ENCODE peak calls at places on chromosomes 13 and 19, in five cellular contexts. B is PC-3, H is IMR-90, G is hepatocyte, Y is body of pancreas. N is an unnamed sample.

GRCh38 chr19:43501661-43502418 is 2.7 kb downstream of the PHLDB3 start:
- DNase-seq in B (no peak), H (no peak), G (no peak), Y (no peak), N (no peak)

GRCh38 chr13:110801044-110801443 is 87.5 kb downstream of the ING1 start:
- DNase-seq in B (no peak), H (no peak), G (no peak), Y (no peak), N (no peak)

GRCh38 chr13:102643656-102644055 is 46.9 kb downstream of the TPP2 start:
- DNase-seq in B (no peak), H (peak), G (no peak), Y (no peak), N (no peak)

GRCh38 chr13:50712469-50712868 is 131.0 kb downstream of the DLEU7 start:
- DNase-seq in B (no peak), H (no peak), G (no peak), Y (no peak), N (no peak)

GRCh38 chr19:33906578-33907335 is 110.1 kb downstream of the KCTD15 start:
- DNase-seq in B (no peak), H (peak), G (peak), Y (peak), N (no peak)

GRCh38 chr19:30425885-30426838 is 54.0 kb downstream of the ZNF536 start:
- DNase-seq in B (no peak), H (no peak), G (no peak), Y (no peak), N (no peak)

GRCh38 chr19:41845051-41845590 is 279 bp downstream of the DMRTC2 start:
- DNase-seq in B (no peak), H (no peak), G (no peak), Y (no peak), N (no peak)

GRCh38 chr19:10762656-10763055 is 44.8 kb downstream of the DNM2 start:
- DNase-seq in B (peak), H (no peak), G (no peak), Y (no peak), N (no peak)

GRCh38 chr13:112053167-112053743 is 13.7 kb upstream of the SOX1 start:
- DNase-seq in B (no peak), H (no peak), G (no peak), Y (no peak), N (no peak)

GRCh38 chr13:39401756-39402155 is 201.2 kb downstream of the LHFPL6 start:
- DNase-seq in B (no peak), H (no peak), G (no peak), Y (no peak), N (no peak)

GRCh38 chr19:5707576-5708575 is 12.1 kb downstream of the LONP1 start:
- DNase-seq in B (no peak), H (no peak), G (no peak), Y (no peak), N (no peak)

GRCh38 chr19:14536926-14537692 is 7.7 kb downstream of the TECR start:
- DNase-seq in B (peak), H (no peak), G (peak), Y (peak), N (peak)

GRCh38 chr19:5954293-5954692 is 23.6 kb downstream of the RANBP3 start:
- DNase-seq in B (no peak), H (peak), G (no peak), Y (no peak), N (no peak)

GRCh38 chr19:18634612-18635290 is 2.1 kb upstream of the KLHL26 start:
- DNase-seq in B (no peak), H (peak), G (no peak), Y (no peak), N (no peak)

GRCh38 chr13:104525467-104525866 is 1459.2 kb upstream of the SLC10A2 start:
- DNase-seq in B (no peak), H (no peak), G (no peak), Y (no peak), N (no peak)

GRCh38 chr19:10808937-10809655 is 26.9 kb downstream of the TMED1 start:
- DNase-seq in B (peak), H (peak), G (peak), Y (no peak), N (no peak)

GRCh38 chr19:55255618-55256423 is 3.0 kb downstream of the PPP6R1 start:
- DNase-seq in B (peak), H (peak), G (no peak), Y (no peak), N (no peak)

GRCh38 chr13:21228738-21229137 is 52.3 kb downstream of the MRPL57 start:
- DNase-seq in B (no peak), H (no peak), G (no peak), Y (no peak), N (no peak)

GRCh38 chr13:111947026-111947810 is 119.7 kb upstream of the SOX1 start:
- DNase-seq in B (no peak), H (no peak), G (no peak), Y (no peak), N (no peak)

GRCh38 chr13:24185591-24186232 is 25.2 kb downstream of the SPATA13 start:
- DNase-seq in B (no peak), H (peak), G (no peak), Y (no peak), N (no peak)

GRCh38 chr19:10517361-10517759 is at the start of gene S1PR5:
- DNase-seq in B (no peak), H (no peak), G (peak), Y (peak), N (no peak)

GRCh38 chr13:28659611-28659970 is 661 bp downstream of the POMP start:
- DNase-seq in B (peak), H (peak), G (peak), Y (no peak), N (no peak)

GRCh38 chr19:36259211-36259610 is 44.3 kb downstream of the ZNF146 start:
- DNase-seq in B (no peak), H (no peak), G (no peak), Y (no peak), N (no peak)

GRCh38 chr19:36256853-36257511 is 42.1 kb downstream of the ZNF146 start:
- DNase-seq in B (no peak), H (no peak), G (no peak), Y (no peak), N (no peak)

GRCh38 chr19:36258028-36258875 is 43.3 kb downstream of the ZNF146 start:
- DNase-seq in B (no peak), H (no peak), G (no peak), Y (no peak), N (no peak)

GRCh38 chr19:36256064-36256463 is 41.2 kb downstream of the ZNF146 start:
- DNase-seq in B (no peak), H (no peak), G (no peak), Y (no peak), N (no peak)

DNA sequence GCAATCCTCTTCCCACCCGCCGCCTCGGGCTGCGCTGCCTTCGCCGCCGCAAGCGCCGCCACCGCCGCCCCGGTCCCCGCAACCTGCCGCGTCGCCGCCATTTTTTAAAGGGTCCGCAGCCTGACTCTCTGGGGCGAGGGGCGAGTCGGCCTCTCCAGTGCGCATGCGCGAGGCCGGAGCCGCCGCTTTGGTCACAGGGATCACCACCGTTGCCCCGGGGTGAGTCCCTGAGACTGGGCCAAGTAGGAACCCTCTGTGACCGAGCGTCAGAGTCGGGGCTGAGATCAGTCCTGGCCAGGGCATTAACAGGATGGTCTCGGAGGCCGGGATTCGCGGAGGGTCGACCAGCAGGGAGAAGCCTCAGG is 42.6 kb downstream of the ZNF146 start:
- DNase-seq in B (no peak), H (no peak), G (no peak), Y (no peak), N (no peak)
- H3K4me3 ChIP-seq in B (no peak), H (peak), G (no peak), Y (no peak), N (peak)

GRCh38 chr13:31739226-31739625 is at the start of gene RXFP2:
- DNase-seq in B (no peak), H (no peak), G (no peak), Y (no peak), N (no peak)

GRCh38 chr13:31747271-31747670 is 7.9 kb downstream of the RXFP2 start:
- DNase-seq in B (no peak), H (no peak), G (no peak), Y (no peak), N (no peak)

GRCh38 chr13:31747966-31748365 is 8.6 kb downstream of the RXFP2 start:
- DNase-seq in B (no peak), H (no peak), G (no peak), Y (no peak), N (no peak)

DNA sequence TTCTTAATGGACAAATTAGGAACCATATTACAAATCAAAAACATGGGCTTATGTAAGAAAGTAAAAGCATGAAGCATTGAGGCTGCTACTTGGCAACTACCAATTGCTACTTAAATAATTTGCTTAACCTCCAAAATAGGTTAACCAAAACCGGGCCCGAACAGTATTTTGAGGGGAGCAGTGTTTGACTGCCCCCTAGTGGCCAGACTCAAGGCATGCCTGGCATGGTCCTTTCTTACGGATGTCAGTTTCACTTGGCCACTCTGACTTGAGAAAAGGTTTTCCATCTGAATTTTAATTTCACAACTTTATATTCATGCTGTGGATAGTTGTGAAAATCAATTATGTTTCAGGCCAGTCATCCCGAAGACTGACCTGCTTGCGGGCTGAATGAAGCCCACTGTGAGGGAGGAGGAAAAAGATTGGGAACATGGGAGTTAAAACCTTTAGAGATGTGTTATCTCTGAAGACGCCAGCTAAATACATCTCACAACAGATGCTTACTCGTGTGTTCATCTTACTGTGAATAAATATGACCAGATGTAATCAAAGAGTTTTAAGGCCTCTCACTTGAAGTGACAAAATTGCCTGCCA is 2.9 kb downstream of the RXFP2 start:
- DNase-seq in B (peak), H (peak), G (peak), Y (peak), N (peak)
- TF ChIP-seq CTCF in B (peak), H (peak), G (peak), Y (peak), N (no peak)

GRCh38 chr19:47239152-47239551 is 8.2 kb upstream of the BBC3 start:
- DNase-seq in B (no peak), H (no peak), G (no peak), Y (no peak), N (no peak)
- H3K4me3 ChIP-seq in B (no peak), H (peak), G (no peak), Y (no peak), N (no peak)

GRCh38 chr13:26656919-26657318 is 99.4 kb downstream of the WASF3 start:
- DNase-seq in B (peak), H (peak), G (no peak), Y (no peak), N (no peak)
- TF ChIP-seq CTCF in B (peak), H (peak), G (no peak), Y (no peak), N (no peak)

GRCh38 chr19:7921955-7922840 is 2.1 kb downstream of the SNAPC2 start:
- DNase-seq in B (no peak), H (no peak), G (no peak), Y (no peak), N (no peak)
- H3K4me3 ChIP-seq in B (peak), H (no peak), G (no peak), Y (no peak), N (no peak)

DNA sequence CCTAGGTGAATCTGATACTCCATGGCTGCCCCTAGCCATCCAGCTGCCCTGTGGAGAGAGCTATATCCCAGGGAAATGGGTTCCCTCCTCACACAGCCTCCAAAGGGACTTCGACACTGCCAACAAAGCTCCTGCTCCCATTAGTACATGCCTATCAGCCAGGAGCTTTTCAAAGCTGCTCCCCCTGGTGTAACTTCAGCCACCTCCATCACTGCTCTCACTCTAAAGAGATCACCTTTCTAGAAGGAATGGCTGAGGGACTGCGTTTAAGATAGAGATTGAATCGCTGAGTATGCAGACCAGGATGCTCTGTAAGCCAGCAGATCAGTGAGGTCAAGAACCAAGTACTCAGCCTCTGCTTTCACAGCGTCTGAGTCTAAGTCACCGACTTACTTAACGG is 213.7 kb downstream of the NALCN start:
- DNase-seq in B (peak), H (no peak), G (no peak), Y (no peak), N (no peak)
- TF ChIP-seq CTCF in B (no peak), H (no peak), G (no peak), Y (no peak), N (no peak)

GRCh38 chr19:1467512-1468273 is 11.3 kb downstream of the C19orf25 start:
- DNase-seq in B (no peak), H (no peak), G (no peak), Y (no peak), N (no peak)

GRCh38 chr19:1468274-1469199 is 10.5 kb downstream of the C19orf25 start:
- DNase-seq in B (peak), H (peak), G (peak), Y (peak), N (no peak)

GRCh38 chr19:1470864-1471513 is 8.0 kb downstream of the C19orf25 start:
- DNase-seq in B (peak), H (no peak), G (peak), Y (no peak), N (no peak)

GRCh38 chr19:1469936-1470863 is 8.8 kb downstream of the C19orf25 start:
- DNase-seq in B (peak), H (no peak), G (peak), Y (no peak), N (no peak)

DNA sequence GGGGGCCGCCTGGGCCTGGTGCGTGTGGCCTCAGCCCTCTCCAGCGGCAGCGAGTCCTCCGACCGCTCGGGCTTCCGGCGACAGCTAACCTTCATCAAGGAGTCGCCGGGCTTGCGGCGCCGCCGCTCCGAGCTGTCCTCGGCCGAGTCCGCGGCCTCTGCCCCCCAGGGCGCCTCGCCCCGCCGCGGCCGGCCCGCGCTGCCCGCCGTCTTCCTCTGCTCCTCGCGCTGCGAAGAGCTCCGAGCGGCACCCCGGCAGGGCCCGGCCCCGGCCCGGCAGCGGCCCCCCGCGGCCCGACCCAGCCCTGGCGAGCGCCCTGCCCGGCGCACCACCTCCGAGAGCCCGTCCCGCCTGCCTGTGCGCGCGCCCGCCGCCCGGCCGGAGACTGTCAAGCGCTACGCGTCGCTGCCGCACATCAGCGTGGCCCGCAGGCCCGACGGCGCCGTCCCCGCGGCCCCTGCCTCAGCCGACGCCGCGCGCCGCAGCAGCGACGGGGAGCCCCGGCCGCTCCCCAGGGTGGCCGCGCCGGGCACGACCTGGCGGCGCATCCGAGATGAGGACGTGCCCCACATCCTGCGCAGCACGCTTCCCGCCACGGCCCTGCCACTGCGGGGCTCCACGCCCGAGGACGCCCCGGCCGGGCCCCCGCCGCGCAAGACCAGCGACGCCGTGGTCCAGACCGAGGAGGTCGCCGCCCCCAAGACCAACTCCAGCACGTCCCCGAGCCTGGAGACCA is 9.6 kb downstream of the C19orf25 start:
- DNase-seq in B (peak), H (no peak), G (no peak), Y (no peak), N (no peak)
- H3K4me3 ChIP-seq in B (peak), H (peak), G (no peak), Y (no peak), N (no peak)

GRCh38 chr19:3343619-3344502 is 22.5 kb upstream of the NFIC start:
- DNase-seq in B (peak), H (peak), G (no peak), Y (peak), N (peak)
- TF ChIP-seq CTCF in B (no peak), H (no peak), G (no peak), Y (peak), N (no peak)

GRCh38 chr13:48490241-48490640 is 42.6 kb downstream of the RCBTB2 start:
- DNase-seq in B (peak), H (no peak), G (no peak), Y (no peak), N (no peak)

GRCh38 chr13:48493076-48493765 is 39.7 kb downstream of the RCBTB2 start:
- DNase-seq in B (no peak), H (no peak), G (no peak), Y (no peak), N (no peak)

GRCh38 chr13:48489666-48490065 is 43.2 kb downstream of the RCBTB2 start:
- DNase-seq in B (no peak), H (no peak), G (no peak), Y (no peak), N (no peak)

GRCh38 chr13:48492123-48493075 is 40.5 kb downstream of the RCBTB2 start:
- DNase-seq in B (no peak), H (peak), G (peak), Y (peak), N (peak)

GRCh38 chr13:48491423-48492122 is 41.3 kb downstream of the RCBTB2 start:
- DNase-seq in B (no peak), H (peak), G (no peak), Y (no peak), N (no peak)
- H3K4me3 ChIP-seq in B (no peak), H (no peak), G (no peak), Y (no peak), N (no peak)

GRCh38 chr13:65679240-65679639 is 1550.9 kb downstream of the PCDH9 start:
- DNase-seq in B (no peak), H (peak), G (no peak), Y (no peak), N (no peak)

GRCh38 chr13:65677906-65678305 is 1552.2 kb downstream of the PCDH9 start:
- DNase-seq in B (no peak), H (peak), G (no peak), Y (no peak), N (no peak)
- TF ChIP-seq CTCF in B (no peak), H (no peak), G (no peak), Y (no peak), N (no peak)